ENCODE peak calls at places on chromosomes 2 and 18, in four cellular contexts. F is HL-60, Z is heart right ventricle, C is OCI-LY7. A is an unnamed sample.

GRCh38 chr2:180980943-180981898 is 816 bp downstream of the UBE2E3 start:
- DNase-seq in Z (peak), C (peak), F (peak), A (peak)

GRCh38 chr2:164138750-164139149 is 402.9 kb upstream of the FIGN start:
- DNase-seq in Z (no peak), F (no peak), C (no peak), A (no peak)

GRCh38 chr2:120863661-120864320 is 128.1 kb downstream of the GLI2 start:
- DNase-seq in C (no peak), F (no peak), Z (no peak), A (peak)

GRCh38 chr2:68901199-68901515 is 30.0 kb upstream of the BMP10 start:
- DNase-seq in Z (no peak), C (peak), F (peak), A (no peak)

GRCh38 chr2:208929489-208929864 is 494.4 kb upstream of the MAP2 start:
- DNase-seq in Z (no peak), F (no peak), C (no peak), A (no peak)

GRCh38 chr2:127569274-127570065 is 34.0 kb downstream of the MYO7B start:
- DNase-seq in F (no peak), C (no peak), Z (peak), A (peak)

GRCh38 chr2:119249311-119249710 is 25.7 kb downstream of the STEAP3 start:
- DNase-seq in F (no peak), Z (no peak), C (no peak), A (no peak)

GRCh38 chr2:118670281-118670680 is 177.2 kb downstream of the EN1 start:
- DNase-seq in F (no peak), C (no peak), Z (no peak), A (no peak)

GRCh38 chr2:72367530-72368225 is 220.0 kb upstream of the CYP26B1 start:
- DNase-seq in Z (peak), F (no peak), C (no peak), A (peak)

GRCh38 chr2:140454717-140455116 is 1674.5 kb upstream of the NXPH2 start:
- DNase-seq in Z (no peak), F (no peak), C (no peak), A (no peak)

GRCh38 chr18:49664086-49664890 is 102.4 kb downstream of the LIPG start:
- DNase-seq in Z (peak), C (no peak), F (no peak), A (peak)

GRCh38 chr2:106105151-106105922 is 88.8 kb downstream of the UXS1 start:
- DNase-seq in C (no peak), F (no peak), Z (no peak), A (no peak)

GRCh38 chr2:64711260-64711659 is 57.5 kb upstream of the SERTAD2 start:
- DNase-seq in F (peak), Z (no peak), C (no peak), A (no peak)

GRCh38 chr18:12657048-12657848 is 659 bp downstream of the SPIRE1 start:
- DNase-seq in C (no peak), Z (peak), F (no peak), A (peak)

GRCh38 chr2:18903750-18904149 is 314.4 kb upstream of the NT5C1B start:
- DNase-seq in Z (no peak), F (no peak), C (peak), A (no peak)

GRCh38 chr2:101736861-101737291 is 39.4 kb downstream of the MAP4K4 start:
- DNase-seq in Z (no peak), C (no peak), F (peak), A (no peak)

GRCh38 chr2:43218550-43219382 is 7.6 kb downstream of the ZFP36L2 start:
- DNase-seq in F (peak), Z (peak), C (peak), A (peak)

GRCh38 chr18:52008330-52008729 is 331.7 kb upstream of the DCC start:
- DNase-seq in F (no peak), C (no peak), Z (no peak), A (no peak)

GRCh38 chr2:10169581-10169980 is 47.0 kb downstream of the RRM2 start:
- DNase-seq in F (no peak), C (no peak), Z (no peak), A (no peak)

GRCh38 chr2:108554530-108554929 is 20.3 kb downstream of the LIMS1 start:
- DNase-seq in Z (peak), F (no peak), C (no peak), A (no peak)

GRCh38 chr2:642431-642815 is 34.8 kb downstream of the TMEM18 start:
- DNase-seq in F (no peak), C (no peak), Z (no peak), A (no peak)

GRCh38 chr2:11553661-11554429 is 20.0 kb downstream of the GREB1 start:
- DNase-seq in Z (no peak), C (no peak), F (peak), A (no peak)

GRCh38 chr18:54151376-54151775 is 73.1 kb downstream of the MBD2 start:
- DNase-seq in Z (no peak), F (no peak), C (no peak), A (no peak)

GRCh38 chr2:133568172-133568571 is at the start of gene NCKAP5:
- DNase-seq in Z (peak), C (no peak), F (no peak), A (no peak)

GRCh38 chr18:36153203-36153602 is 23.5 kb downstream of the ELP2 start:
- DNase-seq in F (no peak), Z (no peak), C (no peak), A (no peak)

GRCh38 chr2:110124038-110124825 is 8.6 kb upstream of the MALL start:
- DNase-seq in Z (no peak), F (no peak), C (no peak), A (no peak)

GRCh38 chr2:189685540-189686229 is 11.2 kb downstream of the ANKAR start:
- DNase-seq in Z (no peak), C (no peak), F (peak), A (peak)

GRCh38 chr2:174561283-174562275 is 36.0 kb downstream of the WIPF1 start:
- DNase-seq in Z (peak), C (no peak), F (no peak), A (peak)

GRCh38 chr2:28088970-28089369 is 198.4 kb downstream of the BABAM2 start:
- DNase-seq in C (no peak), F (no peak), Z (no peak), A (no peak)

GRCh38 chr2:68589963-68590362 is 53.4 kb upstream of the PROKR1 start:
- DNase-seq in Z (no peak), C (no peak), F (no peak), A (no peak)

GRCh38 chr2:172533687-172534086 is 22.2 kb upstream of the PDK1 start:
- DNase-seq in Z (no peak), F (no peak), C (no peak), A (no peak)

GRCh38 chr2:74597456-74597855 is 42.9 kb downstream of the DOK1 start:
- DNase-seq in C (no peak), F (no peak), Z (no peak), A (no peak)

GRCh38 chr18:25313274-25313673 is 38.7 kb downstream of the ZNF521 start:
- DNase-seq in F (no peak), C (no peak), Z (no peak), A (no peak)

GRCh38 chr18:14086459-14087231 is 45.6 kb downstream of the ZNF519 start:
- DNase-seq in C (peak), F (peak), Z (no peak), A (no peak)

GRCh38 chr2:201152999-201153398 is 29.9 kb upstream of the CASP10 start:
- DNase-seq in Z (no peak), F (no peak), C (no peak), A (no peak)

GRCh38 chr2:201156051-201156450 is 26.9 kb upstream of the CASP10 start:
- DNase-seq in Z (no peak), F (no peak), C (no peak), A (no peak)

GRCh38 chr2:201154615-201155014 is 28.3 kb upstream of the CASP10 start:
- DNase-seq in Z (no peak), F (no peak), C (no peak), A (no peak)

GRCh38 chr2:201157694-201158093 is 25.2 kb upstream of the CASP10 start:
- DNase-seq in C (no peak), F (peak), Z (no peak), A (no peak)

GRCh38 chr2:201158111-201158929 is 24.6 kb upstream of the CASP10 start:
- DNase-seq in F (peak), Z (peak), C (peak), A (peak)
- H3K4me3 ChIP-seq in F (no peak), Z (no peak), C (peak), A (no peak)

DNA sequence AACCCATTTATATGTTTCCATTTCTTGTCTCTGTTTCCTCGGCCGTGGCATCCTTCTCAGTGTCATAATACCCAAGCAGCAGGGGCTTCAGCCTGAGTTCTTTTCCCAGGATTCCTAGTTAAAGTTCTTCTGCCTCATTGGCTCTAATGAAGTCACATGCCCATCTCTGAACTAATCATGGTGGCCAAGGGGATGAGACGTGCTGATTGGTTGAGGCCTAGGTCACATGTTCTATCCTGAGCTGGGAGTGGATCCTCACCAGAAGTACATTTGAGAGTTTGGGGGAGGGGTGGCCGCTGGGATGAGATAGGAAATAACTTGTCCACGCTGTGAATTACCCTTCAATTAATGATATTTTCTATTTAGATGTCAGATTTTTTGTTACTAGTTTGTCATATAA is 3.8 kb upstream of the UGT1A5 start:
- DNase-seq in F (no peak), C (no peak), Z (no peak), A (no peak)
- H3K27ac ChIP-seq in F (no peak), C (no peak), Z (no peak), A (no peak)

GRCh38 chr18:27921904-27922541 is 254.9 kb downstream of the CDH2 start:
- DNase-seq in Z (no peak), F (no peak), C (no peak), A (peak)
- H3K4me3 ChIP-seq in Z (no peak), F (no peak), C (no peak), A (no peak)

GRCh38 chr2:219886615-219887014 is 259.2 kb downstream of the SLC4A3 start:
- DNase-seq in C (no peak), F (no peak), Z (no peak), A (no peak)

GRCh38 chr2:219877714-219878113 is 250.3 kb downstream of the SLC4A3 start:
- DNase-seq in F (no peak), C (no peak), Z (no peak), A (no peak)

GRCh38 chr2:219876931-219877330 is 249.5 kb downstream of the SLC4A3 start:
- DNase-seq in F (no peak), C (no peak), Z (no peak), A (no peak)

GRCh38 chr2:219881851-219882250 is 254.4 kb downstream of the SLC4A3 start:
- DNase-seq in F (no peak), Z (no peak), C (no peak), A (no peak)
- H3K27ac ChIP-seq in F (no peak), Z (no peak), C (no peak), A (no peak)

DNA sequence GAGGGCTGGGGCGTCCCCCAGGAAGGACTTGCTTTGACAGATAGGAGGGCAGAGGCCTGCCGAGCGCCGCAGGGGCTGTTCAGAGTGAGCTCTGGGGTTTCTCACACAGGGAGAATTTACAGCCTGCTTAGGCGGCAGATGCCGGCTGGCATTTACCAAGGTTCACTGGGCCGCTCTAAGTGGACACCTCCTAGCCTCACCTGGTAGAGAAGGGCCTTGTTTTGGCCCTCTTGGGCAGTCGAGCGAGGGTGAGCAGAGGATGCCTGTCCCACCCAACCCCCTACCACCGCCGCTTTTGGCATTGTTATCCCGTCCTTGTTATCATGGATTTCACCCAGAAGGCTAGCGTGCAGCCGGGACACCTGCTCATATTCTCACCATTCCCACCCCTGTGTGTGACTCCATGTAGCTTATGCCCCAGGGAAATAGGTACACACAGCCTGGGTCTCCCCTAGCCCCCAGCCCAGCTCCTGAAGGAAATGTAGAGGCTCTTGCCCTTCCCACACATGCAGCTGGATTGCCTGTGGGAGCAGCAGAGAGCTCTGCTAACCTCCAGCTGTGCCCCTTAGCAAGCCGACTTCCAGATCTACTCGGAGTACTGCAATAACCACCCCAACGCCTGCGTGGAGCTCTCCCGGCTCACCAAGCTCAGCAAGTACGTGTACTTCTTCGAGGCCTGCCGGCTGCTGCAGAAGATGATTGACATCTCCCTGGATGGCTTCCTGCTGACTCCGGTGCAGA is 52.4 kb downstream of the FAM168B start:
- DNase-seq in C (no peak), F (no peak), Z (no peak), A (no peak)
- H3K4me3 ChIP-seq in C (no peak), F (no peak), Z (no peak), A (no peak)

DNA sequence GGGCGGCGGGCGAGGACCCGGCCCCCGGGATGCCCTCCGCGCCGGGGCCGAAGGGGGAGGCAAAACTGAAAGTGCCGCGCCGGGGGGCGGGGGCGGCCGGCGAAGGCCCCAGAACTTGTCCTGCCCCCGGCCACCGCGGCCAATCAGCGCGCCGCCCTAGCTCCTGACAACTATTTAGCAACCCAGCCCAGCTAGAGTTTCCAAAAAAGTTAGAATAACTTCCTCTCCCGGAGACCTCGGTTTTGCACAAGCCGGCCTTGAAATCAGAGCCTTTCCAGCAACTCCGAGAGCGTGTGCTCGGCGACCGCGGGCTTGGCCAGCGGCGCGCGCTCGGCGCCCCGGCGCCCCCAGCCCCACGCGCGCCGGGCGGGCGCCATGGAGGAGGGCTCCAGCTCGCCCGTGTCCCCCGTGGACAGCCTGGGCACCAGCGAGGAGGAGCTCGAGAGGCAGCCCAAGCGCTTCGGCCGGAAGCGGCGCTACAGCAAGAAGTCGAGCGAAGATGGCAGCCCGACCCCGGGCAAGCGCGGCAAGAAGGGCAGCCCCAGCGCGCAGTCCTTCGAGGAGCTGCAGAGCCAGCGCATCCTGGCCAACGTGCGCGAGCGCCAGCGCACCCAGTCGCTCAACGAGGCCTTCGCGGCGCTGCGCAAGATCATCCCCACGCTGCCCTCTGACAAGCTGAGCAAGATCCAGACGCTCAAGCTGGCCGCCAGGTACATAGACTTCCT is at the start of gene TWIST2:
- DNase-seq in F (no peak), C (no peak), Z (peak), A (peak)
- H3K27ac ChIP-seq in F (no peak), C (no peak), Z (peak), A (peak)

DNA sequence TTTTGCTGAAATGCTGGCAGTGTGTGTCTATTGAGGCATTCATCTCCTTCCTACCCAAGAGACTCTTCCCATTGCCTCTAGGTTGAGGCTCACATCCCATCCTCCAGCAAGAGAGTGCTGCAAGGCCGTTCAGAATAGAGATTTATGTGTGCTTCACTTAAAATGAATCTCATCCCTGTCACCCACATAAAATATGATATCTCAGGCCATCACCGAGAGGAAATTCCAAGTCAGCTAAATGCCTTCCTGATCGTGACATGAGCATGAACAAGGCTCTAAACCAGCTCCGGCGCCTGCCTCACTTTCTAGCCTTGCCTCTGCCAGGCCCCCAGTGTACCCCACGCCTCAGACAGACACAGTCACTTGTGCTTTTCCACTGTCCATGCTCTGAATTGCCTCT is 64.3 kb upstream of the CYRIA start:
- DNase-seq in C (no peak), F (no peak), Z (no peak), A (no peak)
- H3K4me3 ChIP-seq in C (no peak), F (no peak), Z (no peak), A (no peak)

GRCh38 chr2:154306261-154306970 is 392.1 kb upstream of the KCNJ3 start:
- DNase-seq in C (no peak), Z (no peak), F (no peak), A (no peak)
- H3K27ac ChIP-seq in C (no peak), Z (no peak), F (no peak), A (no peak)

DNA sequence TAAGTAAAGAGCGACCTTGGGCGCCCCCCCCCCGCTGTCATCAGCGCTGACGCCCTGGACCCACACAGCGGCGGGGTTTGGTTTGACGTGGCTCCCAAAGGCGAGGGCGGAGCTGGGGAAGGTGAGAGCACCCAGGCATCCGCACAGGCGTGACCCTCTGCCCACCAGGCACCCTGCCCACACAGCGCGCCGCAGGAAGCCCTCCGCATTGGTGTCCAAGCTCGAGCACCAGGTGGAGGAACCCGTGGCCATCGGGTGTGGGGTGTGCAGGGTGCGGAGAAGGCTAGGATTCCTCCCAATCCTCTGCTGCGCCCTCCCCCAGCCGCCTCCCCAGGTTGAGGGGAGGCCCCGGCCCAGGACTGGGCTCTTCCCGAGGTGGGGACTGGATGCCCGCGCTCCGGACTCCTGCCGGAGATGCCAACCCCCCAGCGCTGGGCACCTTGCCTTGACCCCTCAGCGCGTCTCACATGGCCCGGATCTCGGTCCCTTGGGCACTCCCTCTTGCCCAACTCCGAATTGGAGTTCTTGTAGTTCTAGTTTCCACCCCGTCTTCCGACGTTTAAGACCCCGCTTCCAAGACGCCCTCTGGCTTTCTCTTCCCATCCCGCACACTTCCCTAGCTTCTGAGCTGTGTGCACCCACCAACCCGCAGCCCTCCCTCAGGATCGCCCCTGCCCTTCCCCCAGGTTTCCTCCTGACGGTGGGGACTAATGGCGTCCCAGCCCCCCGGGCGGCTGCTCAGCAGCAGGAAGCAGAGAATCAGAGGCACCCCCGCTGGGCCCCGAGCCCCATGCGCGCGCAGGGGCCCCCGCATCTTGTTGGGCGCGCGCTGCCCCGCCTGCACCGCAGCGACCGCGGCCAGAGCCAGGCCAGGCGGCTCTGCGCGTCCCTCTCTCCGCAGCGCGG is 25.9 kb upstream of the RESP18 start:
- DNase-seq in F (no peak), Z (no peak), C (no peak), A (no peak)
- H3K4me3 ChIP-seq in F (peak), Z (peak), C (no peak), A (no peak)

GRCh38 chr2:216619411-216620393 is 13.5 kb upstream of the IGFBP2 start:
- DNase-seq in F (peak), C (no peak), Z (no peak), A (no peak)
- H3K27ac ChIP-seq in F (no peak), C (no peak), Z (no peak), A (peak)

A was measured in aorta.